ENCODE peak calls at places on chromosomes 4 and X, in eight cellular contexts. G, E, H, R, P, S, A and I are unnamed samples.

GRCh38 chr4:20432098-20432497 is 180.4 kb downstream of the SLIT2 start:
- DNase-seq in G (peak; percentile 28), E (no peak), H (no peak), R (peak; percentile 51), P (no peak), S (no peak), A (no peak), I (no peak)

GRCh38 chr4:182126567-182126966 is 116.6 kb upstream of the TENM3 start:
- DNase-seq in G (no peak), E (peak; percentile 43), H (no peak), R (no peak), P (no peak), S (no peak), A (no peak), I (no peak)

GRCh38 chrX:9352683-9353430 is 112.0 kb upstream of the TBL1X start:
- DNase-seq in G (no peak), E (peak; percentile 66), H (no peak), R (peak; percentile 79), P (no peak), S (no peak), A (no peak), I (no peak)

GRCh38 chrX:131841496-131842410 is 181.3 kb upstream of the STK26 start:
- DNase-seq in G (peak; percentile 63), E (peak; percentile 37), H (no peak), R (peak; percentile 62), P (peak; percentile 21), S (no peak), A (peak; percentile 50), I (peak; percentile 35)

GRCh38 chrX:53795583-53795982 is 109.1 kb upstream of the HUWE1 start:
- DNase-seq in G (no peak), E (no peak), H (no peak), R (peak; percentile 13), P (no peak), S (no peak), A (no peak), I (no peak)

GRCh38 chrX:18574591-18574990 is 97.3 kb downstream of the RS1 start:
- DNase-seq in G (no peak), E (peak; percentile 67), H (no peak), R (peak; percentile 66), P (peak; percentile 1), S (no peak), A (no peak), I (no peak)

GRCh38 chr4:71065991-71066390 is 72.5 kb downstream of the DCK start:
- DNase-seq in G (no peak), E (no peak), H (no peak), R (no peak), P (no peak), S (no peak), A (no peak), I (no peak)

GRCh38 chrX:69424161-69424560 is 80.0 kb upstream of the NALF2 start:
- DNase-seq in G (peak; percentile 14), E (no peak), H (no peak), R (peak; percentile 30), P (no peak), S (no peak), A (no peak), I (no peak)

GRCh38 chr4:120052840-120053239 is 13.8 kb downstream of the MAD2L1 start:
- DNase-seq in G (peak; percentile 71), E (peak; percentile 90), H (no peak), R (peak; percentile 99), P (no peak), S (peak; percentile 82), A (no peak), I (no peak)

GRCh38 chr4:122212880-122213279 is 60.7 kb downstream of the BLTP1 start:
- DNase-seq in G (no peak), E (no peak), H (no peak), R (no peak), P (no peak), S (no peak), A (no peak), I (no peak)

GRCh38 chrX:926991-927390 is 285.5 kb downstream of the CRLF2 start:
- DNase-seq in G (no peak), E (no peak), H (no peak), R (no peak), P (no peak), S (no peak), A (no peak), I (no peak)

GRCh38 chrX:26581086-26581485 is 365.1 kb downstream of the MAGEB5 start:
- DNase-seq in G (no peak), E (no peak), H (no peak), R (peak; percentile 12), P (no peak), S (no peak), A (no peak), I (no peak)

GRCh38 chr4:108372678-108373077 is 203.9 kb upstream of the LEF1 start:
- DNase-seq in G (no peak), E (no peak), H (no peak), R (no peak), P (no peak), S (no peak), A (no peak), I (no peak)

GRCh38 chr4:16788893-16789292 is 109.6 kb downstream of the LDB2 start:
- DNase-seq in G (no peak), E (no peak), H (no peak), R (no peak), P (no peak), S (no peak), A (no peak), I (no peak)

GRCh38 chr4:73713650-73714049 is 26.7 kb upstream of the CXCL8 start:
- DNase-seq in G (no peak), E (no peak), H (no peak), R (no peak), P (no peak), S (no peak), A (no peak), I (no peak)